ENCODE peak calls at places on chromosomes 1 and 21, in four cellular contexts. P is mucosa of descending colon, H is PC-9, S is NB4. R is an unnamed sample.

GRCh38 chr1:88774151-88774556 is 90.1 kb downstream of the PKN2 start:
- DNase-seq in P (no peak), H (peak), S (no peak), R (no peak)

GRCh38 chr1:210076620-210077019 is 138.6 kb downstream of the SYT14 start:
- DNase-seq in P (no peak), H (no peak), S (no peak), R (no peak)

GRCh38 chr1:242554577-242554976 is 30.1 kb upstream of the PLD5 start:
- DNase-seq in P (no peak), H (no peak), S (no peak), R (no peak)

GRCh38 chr1:82565546-82565945 is 764.8 kb downstream of the ADGRL2 start:
- DNase-seq in P (no peak), H (peak), S (no peak), R (no peak)

GRCh38 chr1:209155556-209155955 is 428.0 kb upstream of the CAMK1G start:
- DNase-seq in P (no peak), H (no peak), S (no peak), R (no peak)

GRCh38 chr1:167083066-167083682 is 7.0 kb downstream of the GPA33 start:
- DNase-seq in P (peak), H (peak), S (no peak), R (no peak)

GRCh38 chr1:159940006-159940620 is 5.3 kb downstream of the IGSF9 start:
- DNase-seq in P (no peak), H (no peak), S (no peak), R (no peak)

GRCh38 chr1:66276229-66276628 is 257.7 kb upstream of the SGIP1 start:
- DNase-seq in P (no peak), H (no peak), S (no peak), R (no peak)

GRCh38 chr1:180907313-180908055 is 5.2 kb upstream of the KIAA1614 start:
- DNase-seq in P (no peak), H (no peak), S (no peak), R (no peak)

DNA sequence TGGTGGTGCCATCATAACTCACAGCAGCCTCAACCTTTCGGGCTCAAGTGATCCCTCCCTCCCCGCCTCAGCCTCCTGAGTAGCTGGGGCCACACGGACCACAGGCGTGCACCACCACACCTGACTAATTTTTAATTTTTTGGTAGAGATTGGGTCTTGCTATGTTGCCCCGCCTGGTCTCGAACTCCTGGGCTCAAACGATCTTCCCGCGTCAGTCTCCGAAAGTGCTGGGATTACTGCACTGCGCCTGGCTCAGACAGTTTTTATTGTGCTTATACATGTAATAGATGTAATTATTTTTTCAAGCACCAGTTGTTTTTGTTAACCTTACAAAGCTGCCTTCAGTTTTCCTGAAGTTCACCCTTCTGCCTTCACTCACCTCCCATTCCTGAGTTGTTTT is 38.0 kb upstream of the HMGN1 start:
- DNase-seq in P (no peak), H (no peak), S (no peak), R (no peak)
- H3K4me3 ChIP-seq in P (no peak), H (peak), S (peak), R (no peak)

DNA sequence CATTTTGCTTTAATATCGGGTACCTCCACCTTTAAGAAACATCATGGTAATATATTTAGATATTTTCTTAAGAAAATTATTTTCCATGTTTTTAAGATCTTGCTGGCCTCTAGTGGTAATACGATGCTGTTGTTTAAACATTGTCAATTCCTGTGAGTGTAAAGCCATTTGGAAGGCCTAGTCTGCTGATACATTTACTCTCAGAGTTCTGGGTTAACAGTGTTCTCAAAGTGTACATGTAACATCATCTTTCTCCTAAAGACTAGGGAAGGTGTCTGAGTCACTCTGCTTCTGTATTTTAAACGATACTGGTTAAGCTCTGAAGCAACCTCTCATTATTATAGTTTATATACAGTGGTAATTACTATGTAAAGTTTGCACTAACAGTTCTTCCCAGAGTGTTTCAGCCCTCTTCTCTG is 189.1 kb downstream of the RASAL2 start:
- DNase-seq in P (no peak), H (no peak), S (peak), R (no peak)
- H3K4me3 ChIP-seq in P (no peak), H (no peak), S (peak), R (no peak)

GRCh38 chr1:51329443-51330325 is 678 bp downstream of the TTC39A start:
- DNase-seq in P (peak), H (peak), S (no peak), R (peak)

GRCh38 chr1:51331206-51332100 is 1.1 kb upstream of the TTC39A start:
- DNase-seq in P (no peak), H (peak), S (peak), R (no peak)

GRCh38 chr1:51328926-51329325 is 1.4 kb downstream of the TTC39A start:
- DNase-seq in P (no peak), H (no peak), S (no peak), R (no peak)

GRCh38 chr1:51328279-51328678 is 2.1 kb downstream of the TTC39A start:
- DNase-seq in P (no peak), H (no peak), S (no peak), R (no peak)

DNA sequence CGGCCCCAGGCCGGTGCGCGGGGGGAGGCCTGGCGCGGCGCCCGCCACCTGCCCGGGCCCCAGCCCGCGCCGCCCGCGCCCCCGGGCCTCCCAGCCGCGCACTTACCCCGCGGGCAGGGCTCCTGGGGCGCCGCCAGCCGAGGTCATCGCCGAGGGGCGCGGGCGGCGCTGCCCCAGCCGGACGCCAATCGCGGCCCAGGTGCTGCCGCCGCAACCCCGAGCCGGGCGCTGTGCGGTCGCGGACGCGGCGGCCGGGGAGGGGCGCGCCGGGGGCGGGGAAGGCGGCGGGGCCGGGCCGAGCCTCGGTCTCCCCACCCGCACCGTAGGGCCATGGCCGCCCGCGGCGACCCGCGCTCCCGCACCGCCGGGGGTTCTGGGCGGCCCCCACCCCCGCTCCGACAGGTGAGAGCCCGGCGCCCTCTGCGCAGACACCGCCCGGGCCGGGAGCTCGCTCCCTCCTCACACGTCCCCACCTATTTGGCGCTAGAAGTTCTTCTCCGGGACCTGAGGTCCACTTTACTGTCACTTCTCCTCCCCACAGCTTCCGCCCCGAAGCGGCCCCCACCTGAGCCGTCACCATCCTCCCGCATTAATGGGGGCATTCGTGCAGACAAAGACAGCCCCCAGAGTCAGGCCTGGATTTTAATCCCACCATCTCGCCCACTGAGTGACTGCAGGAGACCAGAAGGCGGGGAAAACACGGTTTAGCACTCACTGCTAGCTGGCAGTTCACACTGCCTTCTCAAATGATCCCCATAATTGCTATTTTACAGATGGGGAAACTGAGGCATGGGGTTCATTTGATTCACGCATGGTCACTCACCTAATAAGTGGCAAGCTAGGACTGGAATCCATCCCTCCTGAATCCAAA is at the start of gene TTC39A:
- DNase-seq in P (no peak), H (peak), S (no peak), R (no peak)
- H3K4me3 ChIP-seq in P (no peak), H (peak), S (no peak), R (peak)

DNA sequence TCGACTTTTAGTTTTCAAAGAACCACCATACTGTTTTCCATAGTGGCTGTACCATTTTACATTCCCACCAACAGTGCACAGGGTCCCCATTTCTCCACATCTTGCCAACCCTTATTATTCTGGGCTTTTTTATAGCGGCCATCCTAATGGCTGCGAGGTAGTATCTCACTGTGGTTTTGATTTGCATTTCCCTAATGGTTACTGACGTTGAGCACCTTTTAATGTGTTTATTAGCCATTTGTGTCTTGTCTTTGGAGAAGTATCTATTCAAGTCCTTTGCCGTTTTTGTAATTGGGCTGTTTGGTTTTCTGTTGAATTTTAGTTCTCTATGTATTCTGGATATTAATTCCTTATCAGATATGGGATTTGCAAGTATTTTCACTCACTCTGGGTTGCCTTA is 22.3 kb upstream of the KCNAB2 start:
- DNase-seq in P (no peak), H (no peak), S (no peak), R (no peak)
- H3K4me3 ChIP-seq in P (no peak), H (no peak), S (no peak), R (no peak)

GRCh38 chr1:10943991-10944730 is 68.3 kb upstream of the TARDBP start:
- DNase-seq in P (peak), H (no peak), S (no peak), R (peak)
- H3K4me3 ChIP-seq in P (no peak), H (no peak), S (no peak), R (peak)

GRCh38 chr1:86504895-86505625 is 36.3 kb downstream of the CLCA1 start:
- DNase-seq in P (no peak), H (peak), S (no peak), R (no peak)

GRCh38 chr1:86504130-86504479 is 35.4 kb downstream of the CLCA1 start:
- DNase-seq in P (no peak), H (no peak), S (no peak), R (peak)

GRCh38 chr1:86503477-86504129 is 34.9 kb downstream of the CLCA1 start:
- DNase-seq in P (peak), H (no peak), S (no peak), R (peak)

GRCh38 chr1:86500731-86501130 is 32.0 kb downstream of the CLCA1 start:
- DNase-seq in P (no peak), H (no peak), S (no peak), R (no peak)

GRCh38 chr1:86502721-86503430 is 34.1 kb downstream of the CLCA1 start:
- DNase-seq in P (no peak), H (peak), S (no peak), R (no peak)
- H3K4me3 ChIP-seq in P (no peak), H (peak), S (no peak), R (peak)

GRCh38 chr21:45357436-45358260 is 47.3 kb upstream of the COL18A1 start:
- DNase-seq in P (peak), H (no peak), S (no peak), R (peak)

GRCh38 chr21:45358711-45359310 is 46.2 kb upstream of the COL18A1 start:
- DNase-seq in P (peak), H (no peak), S (no peak), R (peak)

GRCh38 chr21:45359451-45360217 is 45.3 kb upstream of the COL18A1 start:
- DNase-seq in P (peak), H (no peak), S (no peak), R (peak)

GRCh38 chr21:45356653-45357435 is 48.1 kb upstream of the COL18A1 start:
- DNase-seq in P (peak), H (no peak), S (no peak), R (peak)

DNA sequence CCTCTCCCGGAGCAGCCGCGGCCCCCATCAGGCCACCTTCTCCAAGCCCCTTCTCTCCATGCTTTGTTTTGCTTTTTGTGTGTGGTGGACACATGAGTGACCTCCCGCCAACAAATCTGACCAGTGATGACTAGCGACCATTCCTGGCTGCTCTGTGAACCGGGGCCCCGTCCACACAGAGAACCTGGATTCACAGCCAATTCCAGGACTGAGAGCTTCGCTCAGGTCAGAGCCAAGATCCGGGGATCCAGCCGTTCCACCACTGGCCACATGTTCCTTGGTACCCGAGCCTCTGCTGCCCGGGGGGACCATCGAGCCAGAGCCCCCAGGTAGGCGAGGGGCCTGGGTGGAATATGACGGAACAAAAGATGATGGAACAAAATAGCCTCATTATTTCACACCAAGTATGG is 46.7 kb upstream of the COL18A1 start:
- DNase-seq in P (peak), H (no peak), S (no peak), R (peak)
- H3K4me3 ChIP-seq in P (no peak), H (no peak), S (no peak), R (no peak)